ENCODE peak calls at places on chromosome 18, in six cellular contexts. F is midbrain; B is activated T-helper 1 cell treated with anti-CD3 and anti-CD28 coated beads, Interleukin-2, amount 50 U/mL, for 16 hours; X is CMK; D is activated CD4-positive, alpha-beta T cell treated with anti-CD3 and anti-CD28 coated beads for 4 hours; Y is Ammon's horn. U is an unnamed sample.
A peak's percentile ranks its signal among the peaks of the same experiment; 100 is the strongest.

GRCh38 chr18:26215247-26215970 is 10.8 kb upstream of the TAF4B start:
- DNase-seq in Y (no peak), X (no peak), F (no peak), B (peak; percentile 11), D (peak; percentile 44), U (no peak)

GRCh38 chr18:46034230-46034629 is 37.8 kb downstream of the PSTPIP2 start:
- DNase-seq in Y (no peak), B (no peak), X (no peak), F (no peak), D (no peak), U (no peak)

GRCh38 chr18:50104421-50104820 is 90.5 kb downstream of the MYO5B start:
- DNase-seq in Y (no peak), B (no peak), D (no peak), F (no peak), X (no peak), U (no peak)

GRCh38 chr18:25066536-25066935 is 285.4 kb downstream of the ZNF521 start:
- DNase-seq in D (no peak), F (no peak), Y (no peak), X (no peak), B (no peak), U (no peak)

GRCh38 chr18:59660976-59661743 is 36.1 kb downstream of the CCBE1 start:
- DNase-seq in X (no peak), Y (no peak), F (no peak), B (no peak), D (no peak), U (no peak)

GRCh38 chr18:62287753-62288668 is 37.1 kb upstream of the TNFRSF11A start:
- DNase-seq in Y (no peak), F (no peak), D (no peak), B (no peak), X (no peak), U (peak; percentile 9)

GRCh38 chr18:29191263-29191662 is 1014.3 kb upstream of the CDH2 start:
- DNase-seq in B (no peak), D (no peak), Y (no peak), F (no peak), X (no peak), U (no peak)

GRCh38 chr18:63410792-63411191 is 11.5 kb downstream of the VPS4B start:
- DNase-seq in D (peak; percentile 6), X (no peak), F (no peak), B (no peak), Y (no peak), U (peak; percentile 28)

GRCh38 chr18:50277935-50278334 is 3.4 kb downstream of the MBD1 start:
- DNase-seq in X (no peak), D (no peak), F (no peak), Y (no peak), B (no peak), U (no peak)

GRCh38 chr18:41096504-41096903 is 858.5 kb upstream of the PIK3C3 start:
- DNase-seq in Y (peak; percentile 7), X (no peak), D (no peak), F (no peak), B (no peak), U (no peak)

GRCh38 chr18:35176925-35177324 is 63.9 kb upstream of the ZNF397 start:
- DNase-seq in D (no peak), F (no peak), X (no peak), B (no peak), Y (no peak), U (no peak)

GRCh38 chr18:7545734-7546133 is 21.4 kb upstream of the PTPRM start:
- DNase-seq in Y (no peak), F (no peak), D (no peak), X (no peak), B (no peak), U (no peak)

GRCh38 chr18:37537868-37538525 is 27.6 kb downstream of the CELF4 start:
- DNase-seq in F (peak; percentile 65), B (no peak), Y (peak; percentile 73), X (peak; percentile 24), D (no peak), U (peak; percentile 5)

GRCh38 chr18:51236225-51236624 is 38.7 kb upstream of the MEX3C start:
- DNase-seq in X (no peak), D (no peak), B (no peak), F (no peak), Y (no peak), U (peak; percentile 5)

GRCh38 chr18:61333746-61334490 is 688 bp downstream of the CDH20 start:
- DNase-seq in Y (peak; percentile 62), F (peak; percentile 68), X (no peak), D (no peak), B (no peak), U (no peak)

GRCh38 chr18:76875390-76876330 is 53.3 kb downstream of the ZNF236 start:
- DNase-seq in Y (peak; percentile 66), B (peak; percentile 9), D (peak; percentile 28), F (peak; percentile 36), X (peak; percentile 3), U (no peak)

GRCh38 chr18:46416706-46417638 is 240.0 kb downstream of the LOXHD1 start:
- DNase-seq in X (no peak), D (no peak), F (no peak), B (no peak), Y (no peak), U (no peak)

GRCh38 chr18:7090771-7091170 is 26.8 kb downstream of the LAMA1 start:
- DNase-seq in F (no peak), X (no peak), D (no peak), Y (no peak), B (no peak), U (no peak)

GRCh38 chr18:76892832-76893231 is 70.5 kb downstream of the ZNF236 start:
- DNase-seq in B (no peak), X (no peak), F (no peak), Y (peak; percentile 27), D (no peak), U (no peak)

GRCh38 chr18:8801263-8801901 is 96.0 kb downstream of the MTCL1 start:
- DNase-seq in Y (no peak), B (no peak), F (no peak), D (no peak), X (no peak), U (no peak)

GRCh38 chr18:13220326-13220991 is 1.9 kb downstream of the LDLRAD4 start:
- DNase-seq in D (no peak), F (peak; percentile 17), X (no peak), B (no peak), Y (peak; percentile 19), U (no peak)

GRCh38 chr18:65817178-65817577 is 66.4 kb downstream of the CDH7 start:
- DNase-seq in F (no peak), Y (no peak), X (no peak), B (no peak), D (no peak), U (no peak)

GRCh38 chr18:58615150-58616132 is 13.4 kb downstream of the ALPK2 start:
- DNase-seq in F (no peak), B (peak; percentile 44), D (peak; percentile 56), X (no peak), Y (no peak), U (no peak)

GRCh38 chr18:28831908-28832307 is 655.0 kb upstream of the CDH2 start:
- DNase-seq in X (no peak), D (no peak), F (no peak), B (no peak), Y (no peak), U (no peak)

U was measured in kidney epithelial cell.